ENCODE peak calls at places on chromosomes 11 and 22, in four cellular contexts. F is A549, I is esophagus muscularis mucosa, S is Panc1. V is an unnamed sample.
A peak's percentile ranks its signal among the peaks of the same experiment; 100 is the strongest.

GRCh38 chr11:62421996-62422395 is 3.2 kb downstream of the SCGB1A1 start:
- DNase-seq in F (no peak), I (no peak), S (no peak), V (no peak)

GRCh38 chr22:19873138-19873959 is 18.7 kb upstream of the GNB1L start:
- DNase-seq in F (no peak), I (no peak), S (no peak), V (no peak)

GRCh38 chr11:416757-417621 is 2.2 kb upstream of the SIGIRR start:
- DNase-seq in F (no peak), I (no peak), S (no peak), V (peak; percentile 79)

GRCh38 chr22:40960137-40960536 is 9.0 kb downstream of the RBX1 start:
- DNase-seq in F (no peak), I (no peak), S (no peak), V (no peak)

GRCh38 chr22:24768537-24769374 is 5.8 kb downstream of the PIWIL3 start:
- DNase-seq in F (peak; percentile 68), I (no peak), S (no peak), V (peak; percentile 48)

GRCh38 chr22:19495562-19496323 is 16.0 kb downstream of the CDC45 start:
- DNase-seq in F (peak; percentile 18), I (no peak), S (no peak), V (no peak)

GRCh38 chr11:123532131-123532530 is 102.1 kb downstream of the GRAMD1B start:
- DNase-seq in F (no peak), I (no peak), S (no peak), V (no peak)

GRCh38 chr11:78253797-78254196 is 65.1 kb downstream of the USP35 start:
- DNase-seq in F (no peak), I (peak; percentile 8), S (no peak), V (no peak)

GRCh38 chr11:44223261-44223660 is 86.7 kb downstream of the ALX4 start:
- DNase-seq in F (no peak), I (no peak), S (no peak), V (no peak)

GRCh38 chr22:27843441-27843840 is 41.9 kb upstream of the MN1 start:
- DNase-seq in F (no peak), I (no peak), S (no peak), V (no peak)

GRCh38 chr11:38411149-38411548 is 1813.1 kb upstream of the RAG2 start:
- DNase-seq in F (no peak), I (no peak), S (no peak), V (no peak)

GRCh38 chr11:124415356-124415923 is 9.2 kb downstream of the OR8B4 start:
- DNase-seq in F (peak; percentile 56), I (no peak), S (peak; percentile 12), V (peak; percentile 39)

DNA sequence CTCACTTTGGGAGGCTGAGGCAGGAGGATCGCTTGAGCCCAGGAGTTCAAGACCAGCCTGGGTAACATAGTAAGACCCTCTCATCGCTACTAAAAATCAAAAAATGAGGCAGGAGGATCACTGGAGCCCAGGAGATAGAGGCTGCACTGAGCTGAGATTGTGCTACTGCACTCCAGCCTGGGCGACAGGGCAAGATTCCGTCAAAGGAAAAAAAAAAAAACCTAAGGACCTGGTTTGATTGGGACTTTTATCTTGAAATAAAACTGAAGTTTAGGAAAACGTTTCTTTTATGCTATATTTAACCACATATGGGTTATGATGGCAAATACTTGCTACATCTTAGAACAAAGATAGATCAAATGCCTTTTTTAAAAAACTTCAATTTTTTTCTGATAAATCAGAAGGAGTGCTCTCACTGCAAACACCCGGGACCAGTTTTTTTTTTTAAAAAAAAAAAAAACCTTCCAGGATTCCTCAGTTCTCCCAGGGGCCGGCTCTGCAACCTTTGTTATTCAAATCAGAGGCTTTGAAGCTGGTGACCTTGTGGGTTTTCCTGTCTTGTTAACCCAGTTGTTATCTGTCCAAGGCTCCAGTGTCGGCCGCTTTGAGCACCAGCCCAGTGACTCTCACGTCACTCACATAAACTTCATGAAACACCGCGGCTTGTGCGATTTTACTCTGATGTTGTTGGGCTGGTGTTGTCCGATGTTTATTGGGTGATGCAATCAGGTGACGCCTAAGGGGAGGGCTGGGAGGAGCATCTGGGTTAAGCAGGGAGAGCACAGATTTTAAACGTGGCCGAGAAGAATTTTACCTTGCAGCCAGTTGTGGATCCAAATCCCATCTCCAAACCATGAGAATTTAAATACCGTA is 24.7 kb upstream of the SLC22A12 start:
- DNase-seq in F (peak; percentile 83), I (no peak), S (no peak), V (peak; percentile 89)
- H3K27ac ChIP-seq in F (peak overlapping the region; percentile 84), I (no peak overlapping the region), S (peak overlapping the region; percentile 40), V (peak overlapping the region; percentile 45)

GRCh38 chr11:47863189-47863892 is 15.2 kb upstream of the NUP160 start:
- DNase-seq in F (no peak), I (no peak), S (no peak), V (no peak)
- H3K4me3 ChIP-seq in F (no peak overlapping the region), I (no peak overlapping the region), S (no peak overlapping the region), V (no peak overlapping the region)

DNA sequence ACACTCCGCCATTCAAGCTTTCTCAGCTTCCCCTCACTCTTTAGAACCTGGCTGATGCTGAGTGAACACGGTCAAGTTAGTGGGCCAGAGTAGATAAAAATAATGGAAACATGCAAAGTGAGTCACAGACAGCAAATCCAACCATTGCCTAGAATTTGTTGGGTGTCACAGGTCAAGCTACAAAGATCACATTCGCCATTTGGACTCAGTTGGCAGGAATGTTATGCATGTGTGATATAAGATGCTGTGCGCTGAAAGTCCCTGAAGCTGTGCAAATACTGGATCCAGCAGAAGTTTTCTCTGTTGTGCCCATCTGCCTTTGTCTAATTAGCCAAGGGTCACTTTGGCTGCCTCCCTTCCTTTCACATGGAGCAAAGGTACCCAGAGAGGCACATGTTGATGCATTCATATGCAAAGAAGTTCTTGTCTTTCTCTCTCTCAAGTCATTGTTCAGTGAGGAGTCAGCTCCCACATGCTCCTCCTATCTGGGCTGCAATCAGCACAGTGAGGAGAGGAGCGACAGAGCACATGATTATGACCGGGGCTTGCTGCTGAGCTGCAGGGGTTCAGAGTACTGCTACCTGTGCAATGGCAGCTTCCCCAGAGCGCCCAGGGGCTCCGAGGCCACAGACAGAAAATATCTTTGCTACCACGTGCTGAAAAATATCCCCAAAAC is 39.7 kb downstream of the FLI1 start:
- DNase-seq in F (no peak), I (no peak), S (no peak), V (no peak)
- H3K27ac ChIP-seq in F (no peak overlapping the region), I (no peak overlapping the region), S (no peak overlapping the region), V (no peak overlapping the region)

GRCh38 chr11:65639623-65640482 is 2.0 kb downstream of the SIPA1 start:
- DNase-seq in F (no peak), I (no peak), S (no peak), V (peak; percentile 31)
- H3K4me3 ChIP-seq in F (no peak overlapping the region), I (peak overlapping the region; percentile 34), S (no peak overlapping the region), V (no peak overlapping the region)

GRCh38 chr11:11039249-11039965 is 181.6 kb upstream of the ZBED5 start:
- DNase-seq in F (no peak), I (peak; percentile 91), S (no peak), V (no peak)
- H3K27ac ChIP-seq in F (no peak overlapping the region), I (peak overlapping the region; percentile 79), S (no peak overlapping the region), V (no peak overlapping the region)

GRCh38 chr11:133531971-133532651 is at the start of gene OPCML:
- DNase-seq in F (no peak), I (no peak), S (no peak), V (no peak)
- H3K4me3 ChIP-seq in F (no peak within 1 kb of the TSS), I (peak within 1 kb of the TSS; percentile 17), S (no peak within 1 kb of the TSS), V (no peak within 1 kb of the TSS)

DNA sequence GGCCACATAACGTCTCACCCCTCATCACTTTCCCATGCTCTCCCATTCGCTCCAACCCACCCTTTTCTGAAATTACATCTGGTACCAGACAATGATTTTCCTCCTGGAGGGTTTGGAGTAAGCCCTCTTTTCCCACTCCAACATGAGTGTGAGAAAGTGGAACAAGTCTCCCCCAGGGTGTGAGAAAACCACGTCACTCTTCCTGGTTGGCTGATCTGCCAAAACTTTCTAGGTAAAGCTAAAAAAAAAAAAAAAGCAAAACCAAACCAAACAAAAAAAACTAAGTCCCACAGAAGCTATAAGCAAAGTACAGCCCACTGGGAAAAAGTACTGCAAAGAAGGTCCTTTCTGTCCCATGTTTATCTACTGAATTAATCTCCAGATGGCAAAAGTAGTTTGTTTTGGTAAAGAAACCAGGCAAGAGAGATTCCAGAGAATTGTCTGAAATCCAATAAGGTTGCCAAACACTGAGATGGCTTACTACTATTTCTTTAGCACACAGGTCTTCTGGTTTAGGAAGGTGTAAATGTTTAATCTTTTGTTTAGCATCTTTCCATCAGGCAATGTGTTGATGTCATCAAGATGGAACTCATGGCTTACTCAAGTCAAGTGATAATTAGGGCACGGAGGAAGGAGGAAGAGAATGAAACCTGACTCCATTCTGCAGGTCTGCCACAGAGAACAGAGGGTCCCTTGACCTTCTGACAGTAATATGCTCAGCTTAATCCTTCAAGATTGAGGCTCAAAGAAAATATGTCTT is 395.6 kb downstream of the LARGE1 start:
- DNase-seq in F (peak; percentile 31), I (no peak), S (no peak), V (no peak)
- H3K27ac ChIP-seq in F (peak overlapping the region; percentile 39), I (no peak overlapping the region), S (no peak overlapping the region), V (no peak overlapping the region)

GRCh38 chr11:134414036-134414731 is 2.1 kb upstream of the B3GAT1 start:
- DNase-seq in F (no peak), I (no peak), S (no peak), V (no peak)
- H3K4me3 ChIP-seq in F (no peak overlapping the region), I (no peak overlapping the region), S (no peak overlapping the region), V (no peak overlapping the region)

V was measured in PC-9.